ENCODE peak calls at places on chromosomes 4 and X, in ten cellular contexts. G is NT2/D1; R is stimulated activated CD4-positive, alpha-beta T cell treated with anti-CD3 and anti-CD28 coated beads, TNF-alpha, amount 100 ng/mL, for 48 hours; L is head of caudate nucleus; Z is psoas muscle; J is cardiac fibroblast; A is smooth muscle cell of the brain vasculature; O is HCEC 1CT; D is adrenal gland; F is progenitor cell of endocrine pancreas. H is an unnamed sample.

GRCh38 chr4:92235741-92236140 is 68.0 kb upstream of the GRID2 start:
- DNase-seq in G (no peak), O (peak; percentile 3), D (no peak), A (no peak), L (no peak), Z (no peak), F (no peak), J (peak; percentile 38), R (no peak), H (no peak)

GRCh38 chr4:17494258-17494657 is 17.6 kb downstream of the QDPR start:
- DNase-seq in O (peak; percentile 68), J (peak; percentile 67), A (no peak), G (peak; percentile 38), Z (no peak), D (no peak), R (no peak), L (peak; percentile 91), F (no peak), H (no peak)

GRCh38 chr4:88964450-88964849 is 92.5 kb downstream of the FAM13A start:
- DNase-seq in O (peak; percentile 65), Z (no peak), D (no peak), A (no peak), G (no peak), L (no peak), F (no peak), R (no peak), J (peak; percentile 28), H (no peak)

GRCh38 chr4:113810906-113811305 is 49.4 kb upstream of the CAMK2D start:
- DNase-seq in O (peak; percentile 48), A (no peak), R (no peak), Z (no peak), D (no peak), J (peak; percentile 64), L (no peak), G (no peak), F (no peak), H (no peak)

GRCh38 chrX:150212672-150213480 is 150.2 kb upstream of the MAMLD1 start:
- DNase-seq in G (no peak), J (peak; percentile 71), O (no peak), A (no peak), D (no peak), R (no peak), Z (no peak), L (no peak), F (no peak), H (no peak)

GRCh38 chrX:103535206-103535605 is 15.9 kb upstream of the RAB40A start:
- DNase-seq in G (no peak), J (no peak), F (no peak), R (no peak), Z (no peak), O (no peak), A (no peak), D (no peak), L (no peak), H (no peak)

GRCh38 chr4:11790230-11790629 is 361.5 kb upstream of the HS3ST1 start:
- DNase-seq in O (no peak), F (no peak), L (no peak), G (no peak), J (no peak), R (no peak), A (no peak), Z (no peak), D (no peak), H (no peak)

GRCh38 chr4:108795733-108796132 is 32.9 kb upstream of the ETNPPL start:
- DNase-seq in G (no peak), D (no peak), J (no peak), R (no peak), O (no peak), Z (no peak), A (no peak), F (no peak), L (no peak), H (no peak)

GRCh38 chrX:7146026-7146702 is 1.3 kb upstream of the STS start:
- DNase-seq in Z (no peak), A (no peak), O (no peak), R (no peak), G (no peak), F (no peak), D (no peak), L (no peak), J (no peak), H (no peak)

GRCh38 chr4:38046735-38047487 is 86.7 kb downstream of the PTTG2 start:
- DNase-seq in J (peak; percentile 52), Z (no peak), D (no peak), L (no peak), F (no peak), R (no peak), O (peak; percentile 11), G (peak; percentile 33), A (no peak), H (peak; percentile 17)

GRCh38 chrX:124289443-124289842 is 43.0 kb upstream of the TEX13D start:
- DNase-seq in F (no peak), O (no peak), L (no peak), D (no peak), A (no peak), J (no peak), R (no peak), G (no peak), Z (no peak), H (no peak)

GRCh38 chr4:126956192-126956897 is 676.4 kb upstream of the INTU start:
- DNase-seq in L (no peak), D (no peak), A (no peak), Z (no peak), O (no peak), J (no peak), F (no peak), R (no peak), G (no peak), H (no peak)

GRCh38 chr4:8841678-8842268 is 29.9 kb downstream of the HMX1 start:
- DNase-seq in R (no peak), O (no peak), G (no peak), D (no peak), J (no peak), F (no peak), Z (no peak), A (no peak), L (no peak), H (no peak)

GRCh38 chr4:142596121-142596520 is 250.0 kb downstream of the INPP4B start:
- DNase-seq in L (no peak), J (no peak), F (no peak), A (no peak), D (no peak), O (no peak), G (no peak), Z (no peak), R (no peak), H (no peak)

GRCh38 chrX:37509349-37509748 is 62.1 kb upstream of the LANCL3 start:
- DNase-seq in R (no peak), L (no peak), O (no peak), G (no peak), A (no peak), F (no peak), D (no peak), Z (no peak), J (peak; percentile 8), H (no peak)

GRCh38 chrX:23857935-23858334 is 49.8 kb downstream of the APOO start:
- DNase-seq in D (no peak), J (no peak), F (no peak), G (no peak), O (no peak), L (no peak), A (no peak), Z (no peak), R (no peak), H (no peak)

GRCh38 chr4:138815811-138816210 is 199.8 kb upstream of the NOCT start:
- DNase-seq in J (no peak), Z (no peak), D (no peak), G (no peak), L (peak; percentile 13), O (no peak), F (no peak), A (no peak), R (no peak), H (no peak)

GRCh38 chr4:2083116-2083825 is 24.1 kb downstream of the NAT8L start:
- DNase-seq in J (no peak), A (no peak), O (no peak), G (no peak), Z (no peak), D (no peak), R (no peak), L (no peak), F (no peak), H (no peak)

GRCh38 chr4:161254375-161254774 is 909.4 kb downstream of the FSTL5 start:
- DNase-seq in Z (no peak), R (no peak), J (no peak), G (no peak), F (no peak), O (peak; percentile 4), D (no peak), A (no peak), L (no peak), H (no peak)

GRCh38 chr4:1899149-1900086 is 28.2 kb downstream of the NSD2 start:
- DNase-seq in F (peak; percentile 52), R (peak; percentile 61), Z (peak; percentile 63), D (peak; percentile 70), J (peak; percentile 86), G (peak; percentile 68), L (peak; percentile 80), O (peak; percentile 55), A (peak; percentile 67), H (peak; percentile 74)

GRCh38 chrX:48631376-48632090 is 34.2 kb downstream of the WDR13 start:
- DNase-seq in Z (peak; percentile 58), R (peak; percentile 33), J (peak; percentile 94), D (peak; percentile 91), A (peak; percentile 72), F (peak; percentile 58), G (peak; percentile 91), L (peak; percentile 57), O (peak; percentile 71), H (peak; percentile 74)

GRCh38 chrX:41482153-41482850 is 35.2 kb downstream of the NYX start:
- DNase-seq in Z (no peak), A (no peak), F (no peak), D (peak; percentile 35), L (no peak), O (no peak), G (no peak), R (no peak), J (peak; percentile 31), H (no peak)

GRCh38 chr4:1004557-1005485 is 6.6 kb upstream of the FGFRL1 start:
- DNase-seq in D (no peak), O (no peak), F (no peak), Z (no peak), G (no peak), L (no peak), R (no peak), A (no peak), J (no peak), H (no peak)

GRCh38 chr4:108117473-108118182 is 51.1 kb downstream of the LEF1 start:
- DNase-seq in F (no peak), G (peak; percentile 40), J (no peak), L (no peak), D (peak; percentile 69), O (no peak), R (no peak), Z (no peak), A (no peak), H (peak; percentile 74)